ENCODE peak calls at places on chromosomes 4 and X, in seven cellular contexts. One of them, this sample, is unnamed.

GRCh38 chr4:28636971-28637370 is 1776.3 kb downstream of the STIM2 start:
- DNase-seq in CD4-positive, alpha-beta T cell: no peak
- DNase-seq in GM23338: no peak
- DNase-seq in astrocyte of the spinal cord: no peak
- DNase-seq in GM03348: no peak
- DNase-seq in left ventricle myocardium inferior: no peak
- DNase-seq in CD8-positive, alpha-beta T cell: no peak
- DNase-seq in this sample: no peak

GRCh38 chr4:81164623-81165416 is 50.2 kb downstream of the PRKG2 start:
- DNase-seq in CD4-positive, alpha-beta T cell: no peak
- DNase-seq in GM23338: no peak
- DNase-seq in astrocyte of the spinal cord: peak
- DNase-seq in GM03348: peak
- DNase-seq in left ventricle myocardium inferior: no peak
- DNase-seq in CD8-positive, alpha-beta T cell: no peak
- DNase-seq in this sample: no peak

GRCh38 chr4:168569066-168569908 is 72.4 kb downstream of the PALLD start:
- DNase-seq in CD4-positive, alpha-beta T cell: no peak
- DNase-seq in GM23338: no peak
- DNase-seq in astrocyte of the spinal cord: no peak
- DNase-seq in GM03348: peak
- DNase-seq in left ventricle myocardium inferior: no peak
- DNase-seq in CD8-positive, alpha-beta T cell: no peak
- DNase-seq in this sample: no peak

GRCh38 chrX:21798677-21799219 is 40.7 kb upstream of the MBTPS2 start:
- DNase-seq in CD4-positive, alpha-beta T cell: no peak
- DNase-seq in GM23338: no peak
- DNase-seq in astrocyte of the spinal cord: peak
- DNase-seq in GM03348: no peak
- DNase-seq in left ventricle myocardium inferior: no peak
- DNase-seq in CD8-positive, alpha-beta T cell: no peak
- DNase-seq in this sample: no peak

GRCh38 chr4:48653217-48654014 is 126.7 kb downstream of the FRYL start:
- DNase-seq in CD4-positive, alpha-beta T cell: peak
- DNase-seq in GM23338: peak
- DNase-seq in astrocyte of the spinal cord: peak
- DNase-seq in GM03348: peak
- DNase-seq in left ventricle myocardium inferior: peak
- DNase-seq in CD8-positive, alpha-beta T cell: no peak
- DNase-seq in this sample: peak

GRCh38 chr4:7233601-7234000 is 41.3 kb downstream of the SORCS2 start:
- DNase-seq in CD4-positive, alpha-beta T cell: no peak
- DNase-seq in GM23338: no peak
- DNase-seq in astrocyte of the spinal cord: no peak
- DNase-seq in GM03348: no peak
- DNase-seq in left ventricle myocardium inferior: no peak
- DNase-seq in CD8-positive, alpha-beta T cell: no peak
- DNase-seq in this sample: no peak

GRCh38 chr4:141132689-141133145 is 552 bp downstream of the RNF150 start:
- DNase-seq in CD4-positive, alpha-beta T cell: no peak
- DNase-seq in GM23338: peak
- DNase-seq in astrocyte of the spinal cord: peak
- DNase-seq in GM03348: peak
- DNase-seq in left ventricle myocardium inferior: peak
- DNase-seq in CD8-positive, alpha-beta T cell: no peak
- DNase-seq in this sample: no peak

GRCh38 chr4:8219236-8219635 is 20.1 kb downstream of the SH3TC1 start:
- DNase-seq in CD4-positive, alpha-beta T cell: no peak
- DNase-seq in GM23338: no peak
- DNase-seq in astrocyte of the spinal cord: no peak
- DNase-seq in GM03348: no peak
- DNase-seq in left ventricle myocardium inferior: no peak
- DNase-seq in CD8-positive, alpha-beta T cell: no peak
- DNase-seq in this sample: no peak

GRCh38 chr4:18608910-18609525 is 587.5 kb upstream of the LCORL start:
- DNase-seq in CD4-positive, alpha-beta T cell: no peak
- DNase-seq in GM23338: no peak
- DNase-seq in astrocyte of the spinal cord: no peak
- DNase-seq in GM03348: no peak
- DNase-seq in left ventricle myocardium inferior: no peak
- DNase-seq in CD8-positive, alpha-beta T cell: no peak
- DNase-seq in this sample: no peak

GRCh38 chrX:48823029-48823428 is 3.3 kb upstream of the ERAS start:
- DNase-seq in CD4-positive, alpha-beta T cell: no peak
- DNase-seq in GM23338: no peak
- DNase-seq in astrocyte of the spinal cord: no peak
- DNase-seq in GM03348: no peak
- DNase-seq in left ventricle myocardium inferior: no peak
- DNase-seq in CD8-positive, alpha-beta T cell: no peak
- DNase-seq in this sample: no peak

GRCh38 chrX:48975541-48975940 is 3.9 kb upstream of the KCND1 start:
- DNase-seq in CD4-positive, alpha-beta T cell: no peak
- DNase-seq in GM23338: no peak
- DNase-seq in astrocyte of the spinal cord: no peak
- DNase-seq in GM03348: no peak
- DNase-seq in left ventricle myocardium inferior: no peak
- DNase-seq in CD8-positive, alpha-beta T cell: no peak
- DNase-seq in this sample: no peak

This sample was measured in NB4.